ENCODE peak calls at places on chromosomes 5 and 9, in five cellular contexts. One of them, this sample, is unnamed.

GRCh38 chr5:153900703-153901395 is 137.9 kb downstream of the FAM114A2 start:
- DNase-seq in esophagus squamous epithelium: no peak
- DNase-seq in transverse colon: no peak
- DNase-seq in tibial nerve: no peak
- DNase-seq in HepG2: no peak
- DNase-seq in this sample: no peak

GRCh38 chr5:14305045-14305444 is 161.9 kb downstream of the TRIO start:
- DNase-seq in esophagus squamous epithelium: no peak
- DNase-seq in transverse colon: no peak
- DNase-seq in tibial nerve: no peak
- DNase-seq in HepG2: no peak
- DNase-seq in this sample: peak

GRCh38 chr5:38207343-38207742 is 51.0 kb upstream of the EGFLAM start:
- DNase-seq in esophagus squamous epithelium: no peak
- DNase-seq in transverse colon: no peak
- DNase-seq in tibial nerve: no peak
- DNase-seq in HepG2: peak
- DNase-seq in this sample: no peak

GRCh38 chr9:122302541-122302940 is 37.9 kb downstream of the MRRF start:
- DNase-seq in esophagus squamous epithelium: no peak
- DNase-seq in transverse colon: no peak
- DNase-seq in tibial nerve: no peak
- DNase-seq in HepG2: no peak
- DNase-seq in this sample: no peak

GRCh38 chr5:86909896-86910295 is 292.2 kb downstream of the COX7C start:
- DNase-seq in esophagus squamous epithelium: no peak
- DNase-seq in transverse colon: no peak
- DNase-seq in tibial nerve: no peak
- DNase-seq in HepG2: no peak
- DNase-seq in this sample: no peak

GRCh38 chr5:175693746-175694145 is 35.9 kb downstream of the HRH2 start:
- DNase-seq in esophagus squamous epithelium: no peak
- DNase-seq in transverse colon: no peak
- DNase-seq in tibial nerve: no peak
- DNase-seq in HepG2: no peak
- DNase-seq in this sample: no peak

GRCh38 chr5:125034331-125034730 is 287.9 kb upstream of the ZNF608 start:
- DNase-seq in esophagus squamous epithelium: no peak
- DNase-seq in transverse colon: peak
- DNase-seq in tibial nerve: no peak
- DNase-seq in HepG2: no peak
- DNase-seq in this sample: no peak

GRCh38 chr5:2751592-2752021 is at the start of gene IRX2:
- DNase-seq in esophagus squamous epithelium: no peak
- DNase-seq in transverse colon: peak
- DNase-seq in tibial nerve: no peak
- DNase-seq in HepG2: no peak
- DNase-seq in this sample: peak

GRCh38 chr5:135038829-135039525 is 4.9 kb upstream of the PITX1 start:
- DNase-seq in esophagus squamous epithelium: no peak
- DNase-seq in transverse colon: no peak
- DNase-seq in tibial nerve: no peak
- DNase-seq in HepG2: no peak
- DNase-seq in this sample: no peak

GRCh38 chr5:139141841-139142240 is 56.3 kb downstream of the SIL1 start:
- DNase-seq in esophagus squamous epithelium: no peak
- DNase-seq in transverse colon: peak
- DNase-seq in tibial nerve: no peak
- DNase-seq in HepG2: peak
- DNase-seq in this sample: no peak

GRCh38 chr9:27090231-27090630 is 18.8 kb upstream of the TEK start:
- DNase-seq in esophagus squamous epithelium: no peak
- DNase-seq in transverse colon: no peak
- DNase-seq in tibial nerve: no peak
- DNase-seq in HepG2: no peak
- DNase-seq in this sample: no peak

GRCh38 chr5:76303917-76304316 is 99.2 kb upstream of the IQGAP2 start:
- DNase-seq in esophagus squamous epithelium: no peak
- DNase-seq in transverse colon: peak
- DNase-seq in tibial nerve: no peak
- DNase-seq in HepG2: no peak
- DNase-seq in this sample: no peak

GRCh38 chr9:120926397-120926928 is at the start of gene TRAF1:
- DNase-seq in esophagus squamous epithelium: no peak
- DNase-seq in transverse colon: no peak
- DNase-seq in tibial nerve: no peak
- DNase-seq in HepG2: no peak
- DNase-seq in this sample: no peak

GRCh38 chr5:73464016-73464745 is 15.6 kb upstream of the FOXD1 start:
- DNase-seq in esophagus squamous epithelium: no peak
- DNase-seq in transverse colon: no peak
- DNase-seq in tibial nerve: no peak
- DNase-seq in HepG2: no peak
- DNase-seq in this sample: no peak

GRCh38 chr5:26553079-26553478 is 485.3 kb downstream of the CDH9 start:
- DNase-seq in esophagus squamous epithelium: no peak
- DNase-seq in transverse colon: no peak
- DNase-seq in tibial nerve: no peak
- DNase-seq in HepG2: no peak
- DNase-seq in this sample: no peak

GRCh38 chr9:105157178-105157583 is 87.3 kb upstream of the SLC44A1 start:
- DNase-seq in esophagus squamous epithelium: no peak
- DNase-seq in transverse colon: peak
- DNase-seq in tibial nerve: peak
- DNase-seq in HepG2: peak
- DNase-seq in this sample: peak

GRCh38 chr9:37495571-37495970 is 9.8 kb downstream of the POLR1E start:
- DNase-seq in esophagus squamous epithelium: no peak
- DNase-seq in transverse colon: no peak
- DNase-seq in tibial nerve: no peak
- DNase-seq in HepG2: no peak
- DNase-seq in this sample: no peak

GRCh38 chr5:139903805-139904565 is 108.4 kb downstream of the PSD2 start:
- DNase-seq in esophagus squamous epithelium: no peak
- DNase-seq in transverse colon: no peak
- DNase-seq in tibial nerve: no peak
- DNase-seq in HepG2: no peak
- DNase-seq in this sample: no peak

GRCh38 chr9:129964901-129965734 is 77.9 kb downstream of the FNBP1 start:
- DNase-seq in esophagus squamous epithelium: no peak
- DNase-seq in transverse colon: no peak
- DNase-seq in tibial nerve: no peak
- DNase-seq in HepG2: no peak
- DNase-seq in this sample: no peak

GRCh38 chr5:1054799-1055775 is 46.5 kb downstream of the NKD2 start:
- DNase-seq in esophagus squamous epithelium: no peak
- DNase-seq in transverse colon: no peak
- DNase-seq in tibial nerve: no peak
- DNase-seq in HepG2: no peak
- DNase-seq in this sample: no peak

GRCh38 chr9:137974746-137975526 is 97.4 kb downstream of the CACNA1B start:
- DNase-seq in esophagus squamous epithelium: no peak
- DNase-seq in transverse colon: no peak
- DNase-seq in tibial nerve: no peak
- DNase-seq in HepG2: no peak
- DNase-seq in this sample: no peak

GRCh38 chr5:169647566-169647965 is 10.5 kb downstream of the DOCK2 start:
- DNase-seq in esophagus squamous epithelium: no peak
- DNase-seq in transverse colon: peak
- DNase-seq in tibial nerve: no peak
- DNase-seq in HepG2: no peak
- DNase-seq in this sample: no peak

GRCh38 chr9:136051568-136052432 is 43.3 kb downstream of the NACC2 start:
- DNase-seq in esophagus squamous epithelium: no peak
- DNase-seq in transverse colon: peak
- DNase-seq in tibial nerve: peak
- DNase-seq in HepG2: peak
- DNase-seq in this sample: peak

GRCh38 chr5:123305751-123306150 is 117.5 kb downstream of the CEP120 start:
- DNase-seq in esophagus squamous epithelium: no peak
- DNase-seq in transverse colon: no peak
- DNase-seq in tibial nerve: no peak
- DNase-seq in HepG2: no peak
- DNase-seq in this sample: no peak

GRCh38 chr5:6393596-6394194 is 15.3 kb upstream of the MED10 start:
- DNase-seq in esophagus squamous epithelium: no peak
- DNase-seq in transverse colon: no peak
- DNase-seq in tibial nerve: no peak
- DNase-seq in HepG2: no peak
- DNase-seq in this sample: no peak

GRCh38 chr9:115104908-115105307 is 13.0 kb downstream of the TNC start:
- DNase-seq in esophagus squamous epithelium: no peak
- DNase-seq in transverse colon: no peak
- DNase-seq in tibial nerve: no peak
- DNase-seq in HepG2: no peak
- DNase-seq in this sample: no peak

GRCh38 chr9:92066131-92066530 is 49.1 kb downstream of the SPTLC1 start:
- DNase-seq in esophagus squamous epithelium: no peak
- DNase-seq in transverse colon: no peak
- DNase-seq in tibial nerve: no peak
- DNase-seq in HepG2: no peak
- DNase-seq in this sample: no peak

GRCh38 chr5:91699429-91699828 is 316.3 kb upstream of the ARRDC3 start:
- DNase-seq in esophagus squamous epithelium: no peak
- DNase-seq in transverse colon: no peak
- DNase-seq in tibial nerve: no peak
- DNase-seq in HepG2: no peak
- DNase-seq in this sample: no peak

GRCh38 chr9:99181621-99182020 is 40.1 kb downstream of the ALG2 start:
- DNase-seq in esophagus squamous epithelium: no peak
- DNase-seq in transverse colon: no peak
- DNase-seq in tibial nerve: no peak
- DNase-seq in HepG2: no peak
- DNase-seq in this sample: no peak

GRCh38 chr5:168317521-168318147 is 26.2 kb downstream of the WWC1 start:
- DNase-seq in esophagus squamous epithelium: no peak
- DNase-seq in transverse colon: no peak
- DNase-seq in tibial nerve: no peak
- DNase-seq in HepG2: peak
- DNase-seq in this sample: no peak
- TF ChIP-seq POLR2A in esophagus squamous epithelium: no peak
- TF ChIP-seq POLR2A in transverse colon: no peak
- TF ChIP-seq POLR2A in tibial nerve: no peak
- TF ChIP-seq POLR2A in HepG2: no peak
- TF ChIP-seq POLR2A in this sample: no peak

GRCh38 chr9:38620483-38621433 is at the start of gene ANKRD18A:
- DNase-seq in esophagus squamous epithelium: no peak
- DNase-seq in transverse colon: peak
- DNase-seq in tibial nerve: no peak
- DNase-seq in HepG2: peak
- DNase-seq in this sample: peak
- TF ChIP-seq POLR2A in esophagus squamous epithelium: no peak
- TF ChIP-seq POLR2A in transverse colon: peak
- TF ChIP-seq POLR2A in tibial nerve: no peak
- TF ChIP-seq POLR2A in HepG2: peak
- TF ChIP-seq POLR2A in this sample: no peak

DNA sequence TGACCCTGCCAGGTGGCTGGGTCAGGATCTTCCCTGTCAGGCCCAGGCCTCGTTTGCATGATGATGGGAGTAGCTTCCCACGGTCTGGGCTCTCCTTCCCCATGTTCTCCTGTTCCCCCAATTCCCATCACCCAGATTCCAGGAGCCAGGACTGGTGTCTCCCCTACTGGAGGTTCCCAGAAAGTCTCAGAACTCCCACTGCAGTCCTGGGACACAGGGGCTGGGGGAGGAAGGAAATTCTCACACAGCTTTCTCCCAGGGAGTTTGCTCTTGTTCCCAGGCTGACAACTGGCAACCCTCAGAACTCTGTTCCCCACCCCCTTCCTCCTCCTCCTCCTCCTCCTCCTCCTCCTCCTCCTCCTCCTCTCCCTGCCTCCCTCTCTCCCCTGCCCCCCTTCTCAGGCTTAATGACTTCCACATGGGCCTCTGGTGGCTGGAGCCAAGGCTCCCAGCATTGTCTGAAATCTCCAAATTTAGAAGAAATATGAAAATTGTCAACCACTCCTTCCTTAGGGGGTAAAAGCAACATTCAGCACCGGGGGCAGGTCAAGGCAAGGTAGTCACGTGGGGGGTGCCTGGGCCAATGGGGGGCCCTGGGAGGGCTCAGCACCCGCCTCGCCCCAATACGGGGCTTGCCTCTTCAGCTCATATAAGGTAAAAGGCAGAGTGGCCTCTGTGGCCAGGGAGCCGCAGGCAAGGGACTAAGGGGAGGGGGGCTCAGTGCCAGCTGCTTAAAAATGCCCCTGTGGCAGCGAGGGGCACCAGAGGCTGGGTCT is 27.3 kb upstream of the IL17B start:
- DNase-seq in esophagus squamous epithelium: no peak
- DNase-seq in transverse colon: peak
- DNase-seq in tibial nerve: peak
- DNase-seq in HepG2: no peak
- DNase-seq in this sample: no peak
- TF ChIP-seq POLR2A in esophagus squamous epithelium: peak
- TF ChIP-seq POLR2A in transverse colon: peak
- TF ChIP-seq POLR2A in tibial nerve: peak
- TF ChIP-seq POLR2A in HepG2: no peak
- TF ChIP-seq POLR2A in this sample: no peak

GRCh38 chr5:32138839-32139493 is 35.2 kb downstream of the GOLPH3 start:
- DNase-seq in esophagus squamous epithelium: no peak
- DNase-seq in transverse colon: no peak
- DNase-seq in tibial nerve: no peak
- DNase-seq in HepG2: no peak
- DNase-seq in this sample: no peak

GRCh38 chr5:32130865-32131264 is 43.3 kb downstream of the GOLPH3 start:
- DNase-seq in esophagus squamous epithelium: no peak
- DNase-seq in transverse colon: no peak
- DNase-seq in tibial nerve: no peak
- DNase-seq in HepG2: no peak
- DNase-seq in this sample: no peak

GRCh38 chr5:32131604-32132003 is 42.5 kb downstream of the GOLPH3 start:
- DNase-seq in esophagus squamous epithelium: no peak
- DNase-seq in transverse colon: no peak
- DNase-seq in tibial nerve: no peak
- DNase-seq in HepG2: no peak
- DNase-seq in this sample: no peak

GRCh38 chr5:32132757-32133156 is 41.4 kb downstream of the GOLPH3 start:
- DNase-seq in esophagus squamous epithelium: no peak
- DNase-seq in transverse colon: no peak
- DNase-seq in tibial nerve: no peak
- DNase-seq in HepG2: no peak
- DNase-seq in this sample: no peak

GRCh38 chr5:32136342-32136741 is 37.8 kb downstream of the GOLPH3 start:
- DNase-seq in esophagus squamous epithelium: no peak
- DNase-seq in transverse colon: no peak
- DNase-seq in tibial nerve: no peak
- DNase-seq in HepG2: peak
- DNase-seq in this sample: no peak
- TF ChIP-seq POLR2A in esophagus squamous epithelium: no peak
- TF ChIP-seq POLR2A in transverse colon: no peak
- TF ChIP-seq POLR2A in tibial nerve: no peak
- TF ChIP-seq POLR2A in HepG2: no peak
- TF ChIP-seq POLR2A in this sample: no peak

DNA sequence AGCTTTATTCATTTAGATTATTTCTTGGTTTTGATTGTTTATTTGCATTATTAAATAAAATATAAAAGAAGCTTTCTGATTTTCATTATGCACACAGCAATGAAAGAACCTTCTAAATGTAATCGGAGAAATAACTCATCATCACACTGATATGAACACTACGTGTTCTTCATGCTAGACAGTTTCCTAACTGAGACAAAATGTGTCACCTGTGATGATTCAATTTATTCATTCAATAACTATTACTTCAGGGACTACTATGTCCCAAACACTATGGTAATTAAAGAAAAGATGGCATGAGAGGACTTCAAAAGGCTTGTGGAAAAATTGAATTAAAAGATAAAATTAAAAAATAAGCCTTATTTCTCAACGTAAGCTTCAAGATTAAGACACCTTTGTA is 118.1 kb downstream of the SPEF2 start:
- DNase-seq in esophagus squamous epithelium: no peak
- DNase-seq in transverse colon: no peak
- DNase-seq in tibial nerve: no peak
- DNase-seq in HepG2: no peak
- DNase-seq in this sample: no peak
- TF ChIP-seq POLR2A in esophagus squamous epithelium: no peak
- TF ChIP-seq POLR2A in transverse colon: no peak
- TF ChIP-seq POLR2A in tibial nerve: no peak
- TF ChIP-seq POLR2A in HepG2: no peak
- TF ChIP-seq POLR2A in this sample: no peak

This sample was measured in erythroblast.